ENCODE peak calls at places on chromosomes 4 and X, in eight cellular contexts. One of them, this sample, is unnamed.

GRCh38 chrX:3697701-3698279 is 15.7 kb downstream of the PRKX start:
- DNase-seq in ecto neural progenitor cell: peak; percentile 59
- DNase-seq in CD4-positive, alpha-beta memory T cell: no peak
- DNase-seq in anterior cingulate cortex: peak; percentile 10
- DNase-seq in midbrain: peak; percentile 67
- DNase-seq in activated T-cell treated with anti-CD3 and anti-CD28 coated beads for 1 hour: no peak
- DNase-seq in fibroblast of lung: peak; percentile 78
- DNase-seq in uterus: no peak
- DNase-seq in this sample: peak; percentile 78

GRCh38 chrX:68945603-68946228 is 116.9 kb downstream of the EFNB1 start:
- DNase-seq in ecto neural progenitor cell: no peak
- DNase-seq in CD4-positive, alpha-beta memory T cell: no peak
- DNase-seq in anterior cingulate cortex: no peak
- DNase-seq in midbrain: no peak
- DNase-seq in activated T-cell treated with anti-CD3 and anti-CD28 coated beads for 1 hour: no peak
- DNase-seq in fibroblast of lung: peak; percentile 58
- DNase-seq in uterus: no peak
- DNase-seq in this sample: no peak

GRCh38 chrX:41512394-41512793 is 65.3 kb downstream of the NYX start:
- DNase-seq in ecto neural progenitor cell: no peak
- DNase-seq in CD4-positive, alpha-beta memory T cell: no peak
- DNase-seq in anterior cingulate cortex: no peak
- DNase-seq in midbrain: no peak
- DNase-seq in activated T-cell treated with anti-CD3 and anti-CD28 coated beads for 1 hour: no peak
- DNase-seq in fibroblast of lung: no peak
- DNase-seq in uterus: no peak
- DNase-seq in this sample: no peak

GRCh38 chrX:154321624-154322023 is 26.0 kb downstream of the TKTL1 start:
- DNase-seq in ecto neural progenitor cell: no peak
- DNase-seq in CD4-positive, alpha-beta memory T cell: no peak
- DNase-seq in anterior cingulate cortex: no peak
- DNase-seq in midbrain: no peak
- DNase-seq in activated T-cell treated with anti-CD3 and anti-CD28 coated beads for 1 hour: no peak
- DNase-seq in fibroblast of lung: no peak
- DNase-seq in uterus: no peak
- DNase-seq in this sample: peak; percentile 81

GRCh38 chr4:88255111-88255510 is 29.2 kb downstream of the PPM1K start:
- DNase-seq in ecto neural progenitor cell: no peak
- DNase-seq in CD4-positive, alpha-beta memory T cell: no peak
- DNase-seq in anterior cingulate cortex: no peak
- DNase-seq in midbrain: no peak
- DNase-seq in activated T-cell treated with anti-CD3 and anti-CD28 coated beads for 1 hour: no peak
- DNase-seq in fibroblast of lung: no peak
- DNase-seq in uterus: no peak
- DNase-seq in this sample: no peak

GRCh38 chr4:722851-723360 is 17.3 kb downstream of the PCGF3 start:
- DNase-seq in ecto neural progenitor cell: no peak
- DNase-seq in CD4-positive, alpha-beta memory T cell: no peak
- DNase-seq in anterior cingulate cortex: no peak
- DNase-seq in midbrain: no peak
- DNase-seq in activated T-cell treated with anti-CD3 and anti-CD28 coated beads for 1 hour: no peak
- DNase-seq in fibroblast of lung: no peak
- DNase-seq in uterus: no peak
- DNase-seq in this sample: no peak

GRCh38 chrX:150712619-150713018 is 19.4 kb downstream of the MTMR1 start:
- DNase-seq in ecto neural progenitor cell: no peak
- DNase-seq in CD4-positive, alpha-beta memory T cell: no peak
- DNase-seq in anterior cingulate cortex: no peak
- DNase-seq in midbrain: no peak
- DNase-seq in activated T-cell treated with anti-CD3 and anti-CD28 coated beads for 1 hour: no peak
- DNase-seq in fibroblast of lung: no peak
- DNase-seq in uterus: no peak
- DNase-seq in this sample: no peak

GRCh38 chr4:60724623-60725022 is 475.5 kb upstream of the ADGRL3 start:
- DNase-seq in ecto neural progenitor cell: no peak
- DNase-seq in CD4-positive, alpha-beta memory T cell: no peak
- DNase-seq in anterior cingulate cortex: no peak
- DNase-seq in midbrain: no peak
- DNase-seq in activated T-cell treated with anti-CD3 and anti-CD28 coated beads for 1 hour: no peak
- DNase-seq in fibroblast of lung: peak; percentile 94
- DNase-seq in uterus: peak; percentile 16
- DNase-seq in this sample: no peak

GRCh38 chr4:8294775-8295174 is 25.2 kb downstream of the HTRA3 start:
- DNase-seq in ecto neural progenitor cell: no peak
- DNase-seq in CD4-positive, alpha-beta memory T cell: no peak
- DNase-seq in anterior cingulate cortex: no peak
- DNase-seq in midbrain: no peak
- DNase-seq in activated T-cell treated with anti-CD3 and anti-CD28 coated beads for 1 hour: no peak
- DNase-seq in fibroblast of lung: no peak
- DNase-seq in uterus: no peak
- DNase-seq in this sample: no peak

GRCh38 chr4:175424111-175424510 is 388.0 kb downstream of the GPM6A start:
- DNase-seq in ecto neural progenitor cell: no peak
- DNase-seq in CD4-positive, alpha-beta memory T cell: no peak
- DNase-seq in anterior cingulate cortex: no peak
- DNase-seq in midbrain: no peak
- DNase-seq in activated T-cell treated with anti-CD3 and anti-CD28 coated beads for 1 hour: no peak
- DNase-seq in fibroblast of lung: peak; percentile 45
- DNase-seq in uterus: no peak
- DNase-seq in this sample: no peak

This sample was measured in myocyte.